ENCODE peak calls at places on chromosomes 16 and 17, in six cellular contexts. A is naive thymus-derived CD4-positive, alpha-beta T cell; I is neuronal stem cell; P is OCI-LY7; N is heart left ventricle; T is stimulated activated CD4-positive, alpha-beta T cell treated with anti-CD3 and anti-CD28 coated beads, Interleukin-2, amount 100 ng/mL, for 24 hours. Z is an unnamed sample.

GRCh38 chr16:35305476-35305875 is 1846.1 kb downstream of the TP53TG3F start:
- DNase-seq in N (no peak), T (no peak), A (no peak), P (no peak), I (no peak), Z (no peak)

GRCh38 chr17:38733315-38734234 is 3.4 kb downstream of the CISD3 start:
- DNase-seq in I (no peak), A (peak; percentile 37), N (no peak), T (no peak), P (peak; percentile 78), Z (peak; percentile 54)

GRCh38 chr16:1283996-1284592 is 25.3 kb upstream of the UBE2I start:
- DNase-seq in T (no peak), N (no peak), A (no peak), P (no peak), I (no peak), Z (no peak)

GRCh38 chr16:80569440-80570105 is 28.8 kb downstream of the DYNLRB2 start:
- DNase-seq in I (no peak), A (no peak), T (peak; percentile 82), P (no peak), N (no peak), Z (peak; percentile 75)

GRCh38 chr16:56633535-56633934 is 1.1 kb downstream of the MT1M start:
- DNase-seq in I (no peak), P (no peak), T (no peak), N (no peak), A (no peak), Z (no peak)

GRCh38 chr17:50667259-50668024 is 32.8 kb downstream of the ABCC3 start:
- DNase-seq in I (no peak), T (no peak), P (no peak), A (no peak), N (no peak), Z (no peak)

GRCh38 chr16:81891734-81892364 is 112.8 kb downstream of the PLCG2 start:
- DNase-seq in A (no peak), P (no peak), T (no peak), N (no peak), I (no peak), Z (no peak)

GRCh38 chr16:56956756-56957155 is 5.0 kb upstream of the CETP start:
- DNase-seq in A (no peak), I (no peak), P (no peak), T (no peak), N (no peak), Z (no peak)

GRCh38 chr17:63838586-63839184 is 3.8 kb downstream of the SMARCD2 start:
- DNase-seq in T (no peak), A (no peak), I (no peak), P (no peak), N (peak; percentile 82), Z (no peak)

GRCh38 chr17:65292430-65292829 is 155.3 kb downstream of the RGS9 start:
- DNase-seq in I (no peak), A (no peak), T (no peak), P (no peak), N (no peak), Z (no peak)

GRCh38 chr16:82761236-82761635 is 134.5 kb downstream of the CDH13 start:
- DNase-seq in N (peak; percentile 78), P (no peak), T (no peak), A (no peak), I (no peak), Z (no peak)

GRCh38 chr17:17796787-17797061 is 40.1 kb downstream of the SREBF1 start:
- DNase-seq in N (no peak), A (no peak), T (no peak), I (no peak), P (no peak), Z (no peak)

GRCh38 chr17:60573139-60573975 is 26.6 kb upstream of the PPM1D start:
- DNase-seq in I (no peak), P (no peak), T (no peak), A (no peak), N (no peak), Z (no peak)

GRCh38 chr17:2751482-2751881 is 2.0 kb upstream of the CCDC92B start:
- DNase-seq in N (no peak), I (no peak), T (no peak), A (no peak), P (no peak), Z (no peak)

GRCh38 chr17:79515110-79515509 is 95.7 kb downstream of the RBFOX3 start:
- DNase-seq in I (no peak), A (no peak), T (no peak), P (no peak), N (no peak), Z (no peak)